ENCODE peak calls at places on chromosome 9, in four cellular contexts. One of them, this sample, is unnamed.

GRCh38 chr9:92141144-92142129 is 26.2 kb upstream of the SPTLC1 start:
- DNase-seq in H7: peak
- DNase-seq in foreskin fibroblast: peak
- DNase-seq in effector memory CD4-positive, alpha-beta T cell: no peak
- DNase-seq in this sample: no peak

GRCh38 chr9:22124263-22125011 is 115.3 kb upstream of the CDKN2B start:
- DNase-seq in H7: no peak
- DNase-seq in foreskin fibroblast: peak
- DNase-seq in effector memory CD4-positive, alpha-beta T cell: no peak
- DNase-seq in this sample: no peak

GRCh38 chr9:9920425-9920824 is 692.4 kb downstream of the PTPRD start:
- DNase-seq in H7: peak
- DNase-seq in foreskin fibroblast: no peak
- DNase-seq in effector memory CD4-positive, alpha-beta T cell: no peak
- DNase-seq in this sample: no peak

GRCh38 chr9:16139781-16140180 is 586.9 kb downstream of the CCDC171 start:
- DNase-seq in H7: no peak
- DNase-seq in foreskin fibroblast: no peak
- DNase-seq in effector memory CD4-positive, alpha-beta T cell: no peak
- DNase-seq in this sample: no peak

GRCh38 chr9:107486674-107487520 is 2.7 kb downstream of the KLF4 start:
- DNase-seq in H7: no peak
- DNase-seq in foreskin fibroblast: no peak
- DNase-seq in effector memory CD4-positive, alpha-beta T cell: no peak
- DNase-seq in this sample: no peak

GRCh38 chr9:127035948-127036347 is 86.5 kb downstream of the ANGPTL2 start:
- DNase-seq in H7: no peak
- DNase-seq in foreskin fibroblast: no peak
- DNase-seq in effector memory CD4-positive, alpha-beta T cell: no peak
- DNase-seq in this sample: no peak

GRCh38 chr9:88989961-88990570 is 1.2 kb upstream of the S1PR3 start:
- DNase-seq in H7: peak
- DNase-seq in foreskin fibroblast: no peak
- DNase-seq in effector memory CD4-positive, alpha-beta T cell: no peak
- DNase-seq in this sample: no peak

GRCh38 chr9:88322906-88323566 is 65.2 kb upstream of the SPIN1 start:
- DNase-seq in H7: no peak
- DNase-seq in foreskin fibroblast: no peak
- DNase-seq in effector memory CD4-positive, alpha-beta T cell: peak
- DNase-seq in this sample: peak

GRCh38 chr9:137836831-137837241 is 40.7 kb upstream of the CACNA1B start:
- DNase-seq in H7: peak
- DNase-seq in foreskin fibroblast: no peak
- DNase-seq in effector memory CD4-positive, alpha-beta T cell: no peak
- DNase-seq in this sample: no peak

GRCh38 chr9:110950041-110950645 is 88.1 kb downstream of the LPAR1 start:
- DNase-seq in H7: no peak
- DNase-seq in foreskin fibroblast: no peak
- DNase-seq in effector memory CD4-positive, alpha-beta T cell: no peak
- DNase-seq in this sample: no peak

GRCh38 chr9:133603165-133603927 is 5.8 kb downstream of the FAM163B start:
- DNase-seq in H7: peak
- DNase-seq in foreskin fibroblast: no peak
- DNase-seq in effector memory CD4-positive, alpha-beta T cell: no peak
- DNase-seq in this sample: no peak

GRCh38 chr9:126125177-126125576 is 201.5 kb upstream of the MVB12B start:
- DNase-seq in H7: no peak
- DNase-seq in foreskin fibroblast: no peak
- DNase-seq in effector memory CD4-positive, alpha-beta T cell: no peak
- DNase-seq in this sample: no peak

GRCh38 chr9:70484232-70485130 is 70.0 kb upstream of the KLF9 start:
- DNase-seq in H7: peak
- DNase-seq in foreskin fibroblast: peak
- DNase-seq in effector memory CD4-positive, alpha-beta T cell: no peak
- DNase-seq in this sample: peak

GRCh38 chr9:15146121-15146820 is 160.7 kb downstream of the TTC39B start:
- DNase-seq in H7: no peak
- DNase-seq in foreskin fibroblast: no peak
- DNase-seq in effector memory CD4-positive, alpha-beta T cell: no peak
- DNase-seq in this sample: no peak

GRCh38 chr9:4970970-4971641 is 14.0 kb upstream of the JAK2 start:
- DNase-seq in H7: no peak
- DNase-seq in foreskin fibroblast: no peak
- DNase-seq in effector memory CD4-positive, alpha-beta T cell: no peak
- DNase-seq in this sample: no peak

GRCh38 chr9:11874414-11874813 is 818.8 kb upstream of the TYRP1 start:
- DNase-seq in H7: no peak
- DNase-seq in foreskin fibroblast: no peak
- DNase-seq in effector memory CD4-positive, alpha-beta T cell: no peak
- DNase-seq in this sample: no peak
- H3K4me3 ChIP-seq in H7: no peak
- H3K4me3 ChIP-seq in foreskin fibroblast: no peak
- H3K4me3 ChIP-seq in effector memory CD4-positive, alpha-beta T cell: no peak
- H3K4me3 ChIP-seq in this sample: no peak

GRCh38 chr9:120386390-120387131 is 193.4 kb downstream of the CDK5RAP2 start:
- DNase-seq in H7: no peak
- DNase-seq in foreskin fibroblast: peak
- DNase-seq in effector memory CD4-positive, alpha-beta T cell: no peak
- DNase-seq in this sample: no peak

GRCh38 chr9:120387257-120387999 is 192.5 kb downstream of the CDK5RAP2 start:
- DNase-seq in H7: no peak
- DNase-seq in foreskin fibroblast: no peak
- DNase-seq in effector memory CD4-positive, alpha-beta T cell: no peak
- DNase-seq in this sample: no peak

GRCh38 chr9:120383999-120384924 is 195.7 kb downstream of the CDK5RAP2 start:
- DNase-seq in H7: peak
- DNase-seq in foreskin fibroblast: peak
- DNase-seq in effector memory CD4-positive, alpha-beta T cell: no peak
- DNase-seq in this sample: no peak

GRCh38 chr9:120384925-120385272 is 195.1 kb downstream of the CDK5RAP2 start:
- DNase-seq in H7: no peak
- DNase-seq in foreskin fibroblast: no peak
- DNase-seq in effector memory CD4-positive, alpha-beta T cell: no peak
- DNase-seq in this sample: no peak

DNA sequence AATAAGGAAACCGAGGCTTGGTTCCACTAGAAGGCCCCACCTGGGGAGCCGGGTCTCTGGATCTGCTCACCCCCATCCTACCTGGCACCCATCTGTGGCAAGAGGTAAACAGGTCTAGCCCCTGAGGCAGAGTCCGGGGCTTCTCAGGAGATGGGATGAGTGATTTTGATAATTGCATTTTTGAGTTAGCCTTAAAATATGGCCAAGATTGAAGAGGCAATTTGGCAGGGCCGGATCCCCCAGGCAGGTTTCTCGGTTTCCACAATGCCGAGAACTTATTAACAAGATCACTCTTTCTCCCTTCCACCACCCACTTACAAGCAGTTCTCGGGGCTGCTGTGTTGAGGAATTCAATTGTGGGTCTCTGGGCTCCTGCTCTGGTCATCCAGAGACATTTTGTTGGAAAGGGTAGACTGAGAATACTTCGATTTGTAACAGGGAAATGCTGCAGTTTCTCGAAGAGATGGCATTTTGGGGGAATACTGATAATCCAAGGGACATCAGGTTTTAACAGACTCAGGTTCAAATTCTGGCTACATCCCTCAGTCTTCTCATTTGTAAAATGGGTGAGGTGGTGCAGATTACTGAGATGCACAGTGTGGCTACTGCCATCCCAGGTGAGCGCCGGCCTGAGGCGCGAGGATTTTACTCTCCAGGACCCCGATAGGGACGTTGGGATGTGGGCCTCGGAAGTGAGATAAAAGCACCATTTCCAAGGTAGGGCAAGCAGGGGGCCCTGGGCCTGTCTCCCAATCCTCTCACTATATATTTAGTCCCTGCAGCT is 194.2 kb downstream of the CDK5RAP2 start:
- DNase-seq in H7: no peak
- DNase-seq in foreskin fibroblast: no peak
- DNase-seq in effector memory CD4-positive, alpha-beta T cell: no peak
- DNase-seq in this sample: no peak
- H3K4me3 ChIP-seq in H7: no peak
- H3K4me3 ChIP-seq in foreskin fibroblast: no peak
- H3K4me3 ChIP-seq in effector memory CD4-positive, alpha-beta T cell: no peak
- H3K4me3 ChIP-seq in this sample: no peak

DNA sequence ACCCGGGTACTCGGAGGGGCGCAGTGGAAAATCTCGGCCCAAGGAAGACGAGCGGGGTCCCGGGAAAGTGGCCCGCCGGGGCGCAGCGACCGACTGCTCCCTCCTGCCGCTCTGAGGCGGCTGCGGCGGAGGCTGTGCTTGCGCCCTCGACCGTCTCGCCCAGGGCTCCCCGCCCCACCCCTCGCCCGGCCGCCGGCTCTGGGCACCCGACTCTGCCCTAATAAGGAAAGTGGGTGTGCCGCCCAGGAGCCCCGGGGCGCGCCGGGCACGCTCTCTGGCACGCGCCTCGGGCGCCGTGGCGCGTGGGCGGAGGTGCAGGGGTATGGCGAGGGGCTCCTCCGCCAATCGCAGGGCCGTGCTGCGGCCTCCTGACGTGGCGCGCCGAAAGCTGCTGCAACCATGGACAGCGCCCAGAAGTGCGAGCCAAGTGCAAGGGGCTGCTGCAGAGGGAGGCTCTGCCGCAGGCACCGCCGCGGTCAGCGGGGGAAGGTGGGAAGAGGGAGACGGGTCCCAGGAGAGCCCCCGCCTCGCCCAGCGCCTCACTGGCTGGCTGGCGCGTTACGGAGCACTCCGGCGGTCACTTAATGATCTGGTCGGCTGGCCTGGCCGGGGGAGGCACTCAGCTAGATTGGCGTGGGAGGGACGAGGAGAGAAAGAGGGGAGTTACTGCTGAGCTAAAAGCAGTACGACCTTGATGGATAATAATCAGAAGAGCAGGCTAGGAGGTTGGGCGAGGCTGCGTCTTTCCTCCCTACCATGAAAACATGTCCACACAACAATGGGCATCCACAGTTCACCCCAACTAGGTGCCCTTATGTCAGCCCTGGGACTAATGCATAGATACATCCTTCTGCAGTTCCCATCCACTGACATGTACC is at the start of gene PRUNE2:
- DNase-seq in H7: peak
- DNase-seq in foreskin fibroblast: peak
- DNase-seq in effector memory CD4-positive, alpha-beta T cell: no peak
- DNase-seq in this sample: no peak
- H3K4me3 ChIP-seq in H7: peak
- H3K4me3 ChIP-seq in foreskin fibroblast: peak
- H3K4me3 ChIP-seq in effector memory CD4-positive, alpha-beta T cell: no peak
- H3K4me3 ChIP-seq in this sample: no peak

DNA sequence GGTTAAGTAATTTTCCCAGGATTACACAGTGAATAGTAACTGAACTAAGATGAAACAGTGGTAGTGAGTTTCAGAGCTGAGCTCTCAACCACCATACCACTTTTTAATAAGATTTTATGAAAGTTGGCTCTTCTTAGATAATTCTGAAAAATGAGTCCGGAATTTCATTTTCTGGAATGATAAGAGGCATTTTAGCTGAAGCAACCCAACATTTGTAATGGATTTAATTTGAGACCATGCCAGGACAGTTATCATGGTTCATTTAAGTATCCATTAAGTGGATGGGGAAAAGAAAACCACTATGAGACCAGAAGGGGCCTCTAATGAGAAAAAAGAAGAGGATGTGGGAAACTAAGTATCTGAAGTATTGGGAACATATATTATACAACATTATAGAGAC is 464.7 kb upstream of the C9orf72 start:
- DNase-seq in H7: no peak
- DNase-seq in foreskin fibroblast: no peak
- DNase-seq in effector memory CD4-positive, alpha-beta T cell: no peak
- DNase-seq in this sample: no peak
- H3K4me3 ChIP-seq in H7: no peak
- H3K4me3 ChIP-seq in foreskin fibroblast: no peak
- H3K4me3 ChIP-seq in effector memory CD4-positive, alpha-beta T cell: no peak
- H3K4me3 ChIP-seq in this sample: no peak

GRCh38 chr9:95045751-95046150 is 271.8 kb downstream of the FANCC start:
- DNase-seq in H7: peak
- DNase-seq in foreskin fibroblast: no peak
- DNase-seq in effector memory CD4-positive, alpha-beta T cell: no peak
- DNase-seq in this sample: no peak

GRCh38 chr9:95044731-95045508 is 272.6 kb downstream of the FANCC start:
- DNase-seq in H7: peak
- DNase-seq in foreskin fibroblast: no peak
- DNase-seq in effector memory CD4-positive, alpha-beta T cell: no peak
- DNase-seq in this sample: no peak

GRCh38 chr9:95049761-95050160 is 267.7 kb downstream of the FANCC start:
- DNase-seq in H7: no peak
- DNase-seq in foreskin fibroblast: no peak
- DNase-seq in effector memory CD4-positive, alpha-beta T cell: no peak
- DNase-seq in this sample: no peak

GRCh38 chr9:95048225-95049087 is 269.1 kb downstream of the FANCC start:
- DNase-seq in H7: peak
- DNase-seq in foreskin fibroblast: peak
- DNase-seq in effector memory CD4-positive, alpha-beta T cell: peak
- DNase-seq in this sample: peak

GRCh38 chr9:95047452-95048224 is 269.9 kb downstream of the FANCC start:
- DNase-seq in H7: no peak
- DNase-seq in foreskin fibroblast: no peak
- DNase-seq in effector memory CD4-positive, alpha-beta T cell: no peak
- DNase-seq in this sample: no peak
- H3K4me3 ChIP-seq in H7: no peak
- H3K4me3 ChIP-seq in foreskin fibroblast: peak
- H3K4me3 ChIP-seq in effector memory CD4-positive, alpha-beta T cell: peak
- H3K4me3 ChIP-seq in this sample: peak

This sample was measured in HL-60.